ENCODE peak calls at places on chromosomes 16 and 17, in eight cellular contexts. One of them, this sample, is unnamed. For H3K36me3, the result is how much of the 10 kb centered on the place peaks cover.

GRCh38 chr17:15278381-15278780 is 13.3 kb upstream of the PMP22 start:
- DNase-seq in hepatocyte: no peak
- DNase-seq in mucosa of descending colon: no peak
- DNase-seq in GM23338: peak
- DNase-seq in cardiac muscle cell: no peak
- DNase-seq in neuronal stem cell: no peak
- DNase-seq in uterus: no peak
- DNase-seq in HepG2: no peak
- DNase-seq in this sample: no peak

GRCh38 chr16:55144656-55145055 is 179.3 kb upstream of the IRX6 start:
- DNase-seq in mucosa of descending colon: no peak
- DNase-seq in HepG2: no peak
- DNase-seq in GM23338: no peak
- DNase-seq in cardiac muscle cell: no peak
- DNase-seq in neuronal stem cell: no peak
- DNase-seq in uterus: no peak
- DNase-seq in hepatocyte: no peak
- DNase-seq in this sample: no peak

GRCh38 chr17:35127751-35128514 is 6.5 kb downstream of the FNDC8 start:
- DNase-seq in HepG2: no peak
- DNase-seq in mucosa of descending colon: no peak
- DNase-seq in GM23338: no peak
- DNase-seq in hepatocyte: peak
- DNase-seq in cardiac muscle cell: peak
- DNase-seq in neuronal stem cell: no peak
- DNase-seq in uterus: peak
- DNase-seq in this sample: no peak

GRCh38 chr16:51815527-51815926 is 664.5 kb upstream of the SALL1 start:
- DNase-seq in HepG2: no peak
- DNase-seq in GM23338: no peak
- DNase-seq in cardiac muscle cell: no peak
- DNase-seq in uterus: no peak
- DNase-seq in neuronal stem cell: no peak
- DNase-seq in hepatocyte: no peak
- DNase-seq in mucosa of descending colon: no peak
- DNase-seq in this sample: no peak

GRCh38 chr17:47205419-47205963 is 3.7 kb upstream of the MYL4 start:
- DNase-seq in neuronal stem cell: no peak
- DNase-seq in mucosa of descending colon: peak
- DNase-seq in cardiac muscle cell: peak
- DNase-seq in GM23338: peak
- DNase-seq in uterus: no peak
- DNase-seq in hepatocyte: peak
- DNase-seq in HepG2: no peak
- DNase-seq in this sample: peak

GRCh38 chr17:34386343-34386924 is 23.4 kb upstream of the CCL1 start:
- DNase-seq in cardiac muscle cell: no peak
- DNase-seq in neuronal stem cell: no peak
- DNase-seq in GM23338: no peak
- DNase-seq in hepatocyte: no peak
- DNase-seq in HepG2: no peak
- DNase-seq in uterus: no peak
- DNase-seq in mucosa of descending colon: no peak
- DNase-seq in this sample: no peak

GRCh38 chr17:28174352-28175046 is 132.0 kb downstream of the NLK start:
- DNase-seq in neuronal stem cell: no peak
- DNase-seq in HepG2: no peak
- DNase-seq in uterus: no peak
- DNase-seq in GM23338: no peak
- DNase-seq in mucosa of descending colon: no peak
- DNase-seq in hepatocyte: no peak
- DNase-seq in cardiac muscle cell: no peak
- DNase-seq in this sample: peak

GRCh38 chr17:57493171-57493570 is 236.8 kb downstream of the MSI2 start:
- DNase-seq in mucosa of descending colon: no peak
- DNase-seq in neuronal stem cell: no peak
- DNase-seq in HepG2: no peak
- DNase-seq in cardiac muscle cell: no peak
- DNase-seq in GM23338: no peak
- DNase-seq in hepatocyte: no peak
- DNase-seq in uterus: no peak
- DNase-seq in this sample: no peak

GRCh38 chr17:45096141-45096540 is 35.0 kb downstream of the NMT1 start:
- DNase-seq in cardiac muscle cell: peak
- DNase-seq in hepatocyte: peak
- DNase-seq in uterus: no peak
- DNase-seq in HepG2: peak
- DNase-seq in neuronal stem cell: no peak
- DNase-seq in GM23338: peak
- DNase-seq in mucosa of descending colon: no peak
- DNase-seq in this sample: no peak

GRCh38 chr16:74035816-74036215 is 260.8 kb upstream of the PSMD7 start:
- DNase-seq in HepG2: peak
- DNase-seq in mucosa of descending colon: no peak
- DNase-seq in uterus: no peak
- DNase-seq in hepatocyte: peak
- DNase-seq in GM23338: peak
- DNase-seq in cardiac muscle cell: peak
- DNase-seq in neuronal stem cell: no peak
- DNase-seq in this sample: no peak

GRCh38 chr16:53417011-53417410 is 17.3 kb upstream of the RBL2 start:
- DNase-seq in mucosa of descending colon: no peak
- DNase-seq in GM23338: peak
- DNase-seq in neuronal stem cell: no peak
- DNase-seq in uterus: no peak
- DNase-seq in hepatocyte: no peak
- DNase-seq in cardiac muscle cell: peak
- DNase-seq in HepG2: no peak
- DNase-seq in this sample: no peak

GRCh38 chr16:46972971-46973456 is 460 bp downstream of the DNAJA2 start:
- DNase-seq in GM23338: peak
- DNase-seq in cardiac muscle cell: peak
- DNase-seq in neuronal stem cell: peak
- DNase-seq in HepG2: peak
- DNase-seq in hepatocyte: peak
- DNase-seq in mucosa of descending colon: peak
- DNase-seq in uterus: peak
- DNase-seq in this sample: peak

GRCh38 chr16:73232555-73233422 is 184.9 kb upstream of the ZFHX3 start:
- DNase-seq in uterus: peak
- DNase-seq in hepatocyte: peak
- DNase-seq in GM23338: no peak
- DNase-seq in mucosa of descending colon: no peak
- DNase-seq in cardiac muscle cell: peak
- DNase-seq in neuronal stem cell: no peak
- DNase-seq in HepG2: peak
- DNase-seq in this sample: no peak

GRCh38 chr17:35242158-35242804 is 591 bp upstream of the SLFN5 start:
- DNase-seq in HepG2: peak
- DNase-seq in uterus: peak
- DNase-seq in GM23338: peak
- DNase-seq in cardiac muscle cell: peak
- DNase-seq in mucosa of descending colon: peak
- DNase-seq in neuronal stem cell: peak
- DNase-seq in hepatocyte: peak
- DNase-seq in this sample: peak

DNA sequence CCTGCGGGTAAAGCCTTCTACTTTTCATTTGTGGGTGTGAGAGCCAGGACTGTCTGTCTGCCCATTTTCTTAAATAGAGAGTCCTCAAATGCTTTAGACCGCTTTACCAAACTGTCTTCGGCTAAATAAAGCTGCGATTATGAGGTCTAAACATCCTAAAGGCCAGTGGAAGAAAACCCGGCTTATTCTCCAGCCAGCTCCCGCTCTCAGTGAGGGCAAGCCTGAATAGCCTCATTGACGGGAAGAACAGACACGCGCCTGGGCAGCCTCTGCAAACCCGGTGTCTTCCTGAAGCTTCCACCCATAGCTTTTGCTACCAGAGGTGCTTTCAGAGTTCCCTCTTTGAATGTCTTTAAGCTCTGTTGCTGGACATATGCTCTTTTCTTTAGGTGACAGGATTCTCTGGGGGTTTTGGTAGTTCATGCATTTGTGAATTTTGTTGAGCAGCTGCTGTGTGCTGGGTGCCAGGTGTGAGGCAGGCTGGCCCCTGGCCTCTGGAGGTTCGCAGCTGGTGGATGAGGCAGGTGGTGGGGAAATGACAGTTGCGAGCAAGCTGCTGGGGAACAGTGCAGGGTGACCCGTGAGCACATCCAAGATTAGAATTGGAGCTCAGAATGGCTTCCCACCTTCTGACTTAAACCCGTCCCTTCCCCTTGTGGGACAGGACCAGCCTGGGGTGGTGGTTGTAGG is 44.6 kb downstream of the CRISPLD2 start:
- DNase-seq in HepG2: no peak
- DNase-seq in mucosa of descending colon: no peak
- DNase-seq in neuronal stem cell: no peak
- DNase-seq in hepatocyte: no peak
- DNase-seq in cardiac muscle cell: no peak
- DNase-seq in GM23338: no peak
- DNase-seq in uterus: no peak
- DNase-seq in this sample: no peak
- H3K36me3 ChIP-seq in HepG2: under half
- H3K36me3 ChIP-seq in mucosa of descending colon: under half
- H3K36me3 ChIP-seq in neuronal stem cell: under half
- H3K36me3 ChIP-seq in hepatocyte: under half
- H3K36me3 ChIP-seq in cardiac muscle cell: under half
- H3K36me3 ChIP-seq in GM23338: under half
- H3K36me3 ChIP-seq in uterus: under half
- H3K36me3 ChIP-seq in this sample: under half

GRCh38 chr16:89525146-89525913 is 17.1 kb downstream of the SPG7 start:
- DNase-seq in HepG2: no peak
- DNase-seq in uterus: no peak
- DNase-seq in neuronal stem cell: no peak
- DNase-seq in GM23338: no peak
- DNase-seq in mucosa of descending colon: no peak
- DNase-seq in cardiac muscle cell: no peak
- DNase-seq in hepatocyte: no peak
- DNase-seq in this sample: no peak

GRCh38 chr16:89529097-89529496 is 20.9 kb downstream of the SPG7 start:
- DNase-seq in cardiac muscle cell: no peak
- DNase-seq in neuronal stem cell: no peak
- DNase-seq in uterus: no peak
- DNase-seq in hepatocyte: no peak
- DNase-seq in GM23338: no peak
- DNase-seq in mucosa of descending colon: no peak
- DNase-seq in HepG2: no peak
- DNase-seq in this sample: no peak

GRCh38 chr16:89522287-89522686 is 14.1 kb downstream of the SPG7 start:
- DNase-seq in hepatocyte: no peak
- DNase-seq in uterus: no peak
- DNase-seq in cardiac muscle cell: no peak
- DNase-seq in HepG2: no peak
- DNase-seq in mucosa of descending colon: no peak
- DNase-seq in neuronal stem cell: no peak
- DNase-seq in GM23338: no peak
- DNase-seq in this sample: no peak

GRCh38 chr16:89519881-89520280 is 11.7 kb downstream of the SPG7 start:
- DNase-seq in neuronal stem cell: no peak
- DNase-seq in HepG2: no peak
- DNase-seq in hepatocyte: no peak
- DNase-seq in mucosa of descending colon: no peak
- DNase-seq in uterus: no peak
- DNase-seq in cardiac muscle cell: no peak
- DNase-seq in GM23338: no peak
- DNase-seq in this sample: no peak

GRCh38 chr16:89523680-89524344 is 15.6 kb downstream of the SPG7 start:
- DNase-seq in cardiac muscle cell: no peak
- DNase-seq in mucosa of descending colon: no peak
- DNase-seq in uterus: no peak
- DNase-seq in HepG2: no peak
- DNase-seq in GM23338: no peak
- DNase-seq in hepatocyte: no peak
- DNase-seq in neuronal stem cell: no peak
- DNase-seq in this sample: no peak
- H3K36me3 ChIP-seq in cardiac muscle cell: under half
- H3K36me3 ChIP-seq in mucosa of descending colon: under half
- H3K36me3 ChIP-seq in uterus: under half
- H3K36me3 ChIP-seq in HepG2: half or more
- H3K36me3 ChIP-seq in GM23338: under half
- H3K36me3 ChIP-seq in hepatocyte: under half
- H3K36me3 ChIP-seq in neuronal stem cell: half or more
- H3K36me3 ChIP-seq in this sample: half or more

GRCh38 chr17:36550491-36551417 is 6.0 kb downstream of the GGNBP2 start:
- DNase-seq in uterus: no peak
- DNase-seq in mucosa of descending colon: no peak
- DNase-seq in cardiac muscle cell: no peak
- DNase-seq in HepG2: no peak
- DNase-seq in GM23338: no peak
- DNase-seq in hepatocyte: no peak
- DNase-seq in neuronal stem cell: no peak
- DNase-seq in this sample: peak

GRCh38 chr17:36545465-36546417 is 1.0 kb downstream of the GGNBP2 start:
- DNase-seq in cardiac muscle cell: peak
- DNase-seq in hepatocyte: peak
- DNase-seq in GM23338: peak
- DNase-seq in uterus: peak
- DNase-seq in HepG2: peak
- DNase-seq in neuronal stem cell: peak
- DNase-seq in mucosa of descending colon: peak
- DNase-seq in this sample: peak

GRCh38 chr17:36546418-36547093 is 1.8 kb downstream of the GGNBP2 start:
- DNase-seq in hepatocyte: no peak
- DNase-seq in uterus: no peak
- DNase-seq in cardiac muscle cell: peak
- DNase-seq in mucosa of descending colon: no peak
- DNase-seq in GM23338: no peak
- DNase-seq in neuronal stem cell: no peak
- DNase-seq in HepG2: no peak
- DNase-seq in this sample: no peak

GRCh38 chr17:36545093-36545464 is 360 bp downstream of the GGNBP2 start:
- DNase-seq in HepG2: no peak
- DNase-seq in uterus: no peak
- DNase-seq in GM23338: no peak
- DNase-seq in mucosa of descending colon: no peak
- DNase-seq in cardiac muscle cell: no peak
- DNase-seq in hepatocyte: no peak
- DNase-seq in neuronal stem cell: no peak
- DNase-seq in this sample: no peak

DNA sequence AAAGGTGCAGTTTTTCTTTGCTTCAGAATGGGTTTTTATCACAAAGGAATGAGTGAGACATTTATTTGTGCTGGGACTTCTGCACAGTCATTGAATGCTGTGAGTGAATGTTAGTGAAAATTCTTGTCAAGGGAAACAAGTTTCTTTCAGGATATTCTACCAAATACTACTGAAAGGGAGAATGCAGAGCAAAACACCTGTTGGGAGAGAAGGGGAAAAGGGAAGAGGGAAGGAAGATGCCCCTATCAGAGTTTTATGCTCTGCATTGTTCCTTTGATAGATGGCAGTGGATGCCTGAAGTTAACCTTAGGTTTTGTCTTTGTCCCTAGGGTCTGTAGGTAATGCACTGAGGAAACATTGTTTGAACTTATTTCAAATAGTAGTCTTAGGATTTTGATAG is 3.1 kb downstream of the GGNBP2 start:
- DNase-seq in uterus: no peak
- DNase-seq in cardiac muscle cell: no peak
- DNase-seq in GM23338: no peak
- DNase-seq in neuronal stem cell: no peak
- DNase-seq in hepatocyte: no peak
- DNase-seq in HepG2: no peak
- DNase-seq in mucosa of descending colon: no peak
- DNase-seq in this sample: no peak
- H3K36me3 ChIP-seq in uterus: under half
- H3K36me3 ChIP-seq in cardiac muscle cell: under half
- H3K36me3 ChIP-seq in GM23338: under half
- H3K36me3 ChIP-seq in neuronal stem cell: under half
- H3K36me3 ChIP-seq in hepatocyte: under half
- H3K36me3 ChIP-seq in HepG2: under half
- H3K36me3 ChIP-seq in mucosa of descending colon: under half
- H3K36me3 ChIP-seq in this sample: under half

GRCh38 chr17:391850-392249 is 39.2 kb upstream of the RPH3AL start:
- DNase-seq in neuronal stem cell: no peak
- DNase-seq in hepatocyte: no peak
- DNase-seq in uterus: no peak
- DNase-seq in cardiac muscle cell: no peak
- DNase-seq in mucosa of descending colon: no peak
- DNase-seq in HepG2: no peak
- DNase-seq in GM23338: no peak
- DNase-seq in this sample: no peak
- H3K36me3 ChIP-seq in neuronal stem cell: under half
- H3K36me3 ChIP-seq in hepatocyte: under half
- H3K36me3 ChIP-seq in uterus: under half
- H3K36me3 ChIP-seq in cardiac muscle cell: under half
- H3K36me3 ChIP-seq in mucosa of descending colon: under half
- H3K36me3 ChIP-seq in HepG2: under half
- H3K36me3 ChIP-seq in GM23338: under half
- H3K36me3 ChIP-seq in this sample: under half